ENCODE peak calls at places on chromosomes 2 and 18, in eight cellular contexts. K is stimulated activated CD8-positive, alpha-beta memory T cell treated with anti-CD3 and anti-CD28 coated beads, Interleukin-7, amount 100 ng/mL, for 24 hours; S is GM23338; Q is stomach; V is HFFc6; R is activated T-cell treated with anti-CD3 and anti-CD28 coated beads, Interleukin-2, amount 50 U/mL, for 72 hours; J is GM10248; H is kidney tubule cell. X is an unnamed sample.

GRCh38 chr2:46705663-46706062 is 209.9 kb downstream of the MCFD2 start:
- DNase-seq in K (no peak), S (no peak), Q (no peak), V (no peak), R (no peak), J (no peak), H (no peak), X (no peak)

GRCh38 chr18:46252754-46253153 is 148.6 kb downstream of the HAUS1 start:
- DNase-seq in K (no peak), S (no peak), Q (no peak), V (no peak), R (no peak), J (no peak), H (no peak), X (no peak)

GRCh38 chr2:174465327-174465726 is 21.5 kb downstream of the GPR155 start:
- DNase-seq in K (no peak), S (peak), Q (no peak), V (peak), R (no peak), J (no peak), H (no peak), X (no peak)

GRCh38 chr2:43142921-43143438 is 83.4 kb downstream of the ZFP36L2 start:
- DNase-seq in K (no peak), S (no peak), Q (no peak), V (no peak), R (peak), J (no peak), H (peak), X (no peak)

GRCh38 chr2:173355866-173356508 is 1.3 kb downstream of the CDCA7 start:
- DNase-seq in K (no peak), S (no peak), Q (no peak), V (no peak), R (no peak), J (no peak), H (no peak), X (no peak)

GRCh38 chr18:9708057-9708881 is at the start of gene RAB31:
- DNase-seq in K (no peak), S (peak), Q (peak), V (peak), R (peak), J (peak), H (peak), X (no peak)

GRCh38 chr2:178345951-178346350 is 105.0 kb downstream of the PRKRA start:
- DNase-seq in K (no peak), S (no peak), Q (no peak), V (no peak), R (no peak), J (no peak), H (no peak), X (no peak)

GRCh38 chr2:109376115-109376514 is 237.7 kb downstream of the SEPTIN10 start:
- DNase-seq in K (no peak), S (no peak), Q (peak), V (peak), R (no peak), J (no peak), H (no peak), X (no peak)

GRCh38 chr18:4119813-4120212 is 335.3 kb downstream of the DLGAP1 start:
- DNase-seq in K (no peak), S (no peak), Q (no peak), V (no peak), R (no peak), J (no peak), H (no peak), X (no peak)

GRCh38 chr2:98598781-98599428 is 9.4 kb downstream of the COA5 start:
- DNase-seq in K (no peak), S (no peak), Q (no peak), V (peak), R (no peak), J (no peak), H (no peak), X (no peak)

GRCh38 chr18:3451166-3451988 is 1.4 kb downstream of the TGIF1 start:
- DNase-seq in K (peak), S (peak), Q (peak), V (peak), R (peak), J (peak), H (peak), X (peak)

GRCh38 chr2:18926633-18927524 is 337.5 kb upstream of the NT5C1B start:
- DNase-seq in K (no peak), S (no peak), Q (no peak), V (no peak), R (no peak), J (no peak), H (peak), X (no peak)

GRCh38 chr2:168060956-168061750 is 186.2 kb downstream of the STK39 start:
- DNase-seq in K (no peak), S (no peak), Q (no peak), V (peak), R (no peak), J (no peak), H (peak), X (no peak)

GRCh38 chr2:28544915-28545589 is 49.2 kb downstream of the PLB1 start:
- DNase-seq in K (no peak), S (no peak), Q (peak), V (no peak), R (peak), J (no peak), H (peak), X (peak)

GRCh38 chr18:56086176-56086575 is 498.2 kb upstream of the TCF4 start:
- DNase-seq in K (no peak), S (no peak), Q (no peak), V (peak), R (no peak), J (no peak), H (no peak), X (no peak)

GRCh38 chr2:176157499-176158305 is 595 bp downstream of the HOXD3 start:
- DNase-seq in K (no peak), S (peak), Q (no peak), V (no peak), R (no peak), J (no peak), H (peak), X (no peak)